ENCODE peak calls at places on chromosomes 5 and 9, in eight cellular contexts. F, W, B, N, J, I, X and S are unnamed samples.

GRCh38 chr5:122816726-122817125 is 28.7 kb upstream of the SNX24 start:
- DNase-seq in F (no peak), W (no peak), B (no peak), N (no peak), J (no peak), I (no peak), X (no peak), S (no peak)

GRCh38 chr5:26034813-26035212 is 1003.6 kb downstream of the CDH9 start:
- DNase-seq in F (no peak), W (no peak), B (no peak), N (no peak), J (no peak), I (no peak), X (no peak), S (no peak)

GRCh38 chr5:170389250-170389902 is at the start of gene KCNMB1:
- DNase-seq in F (no peak), W (no peak), B (no peak), N (peak), J (no peak), I (no peak), X (no peak), S (no peak)

GRCh38 chr5:135053278-135053677 is 19.2 kb upstream of the PITX1 start:
- DNase-seq in F (no peak), W (no peak), B (no peak), N (no peak), J (peak), I (no peak), X (no peak), S (no peak)

GRCh38 chr9:136942112-136942880 is 2.2 kb downstream of the FBXW5 start:
- DNase-seq in F (peak), W (no peak), B (no peak), N (peak), J (no peak), I (peak), X (no peak), S (no peak)

GRCh38 chr5:34436761-34437501 is 219.2 kb upstream of the RAI14 start:
- DNase-seq in F (no peak), W (no peak), B (no peak), N (no peak), J (no peak), I (no peak), X (no peak), S (no peak)

GRCh38 chr9:117485176-117485575 is 70.3 kb upstream of the ASTN2 start:
- DNase-seq in F (no peak), W (no peak), B (no peak), N (no peak), J (no peak), I (no peak), X (no peak), S (no peak)

GRCh38 chr5:34053133-34053532 is 10.1 kb upstream of the C1QTNF3 start:
- DNase-seq in F (no peak), W (no peak), B (no peak), N (no peak), J (no peak), I (no peak), X (no peak), S (no peak)

GRCh38 chr9:70601000-70601929 is 186.8 kb upstream of the KLF9 start:
- DNase-seq in F (peak), W (peak), B (no peak), N (peak), J (peak), I (peak), X (no peak), S (peak)

GRCh38 chr5:465591-466403 is 22.8 kb downstream of the EXOC3 start:
- DNase-seq in F (peak), W (no peak), B (no peak), N (peak), J (peak), I (no peak), X (no peak), S (no peak)

GRCh38 chr5:5886812-5887486 is 464.5 kb downstream of the ICE1 start:
- DNase-seq in F (no peak), W (peak), B (peak), N (no peak), J (peak), I (peak), X (peak), S (peak)

GRCh38 chr9:3525088-3525835 is 539 bp downstream of the RFX3 start:
- DNase-seq in F (no peak), W (no peak), B (peak), N (no peak), J (no peak), I (no peak), X (no peak), S (no peak)

GRCh38 chr5:159210306-159210722 is 961 bp upstream of the RNF145 start:
- DNase-seq in F (no peak), W (no peak), B (no peak), N (no peak), J (peak), I (peak), X (peak), S (no peak)

GRCh38 chr5:124468671-124469411 is 277.6 kb downstream of the ZNF608 start:
- DNase-seq in F (no peak), W (no peak), B (peak), N (no peak), J (no peak), I (no peak), X (no peak), S (no peak)

GRCh38 chr5:93724791-93725190 is 16.6 kb downstream of the POU5F2 start:
- DNase-seq in F (no peak), W (no peak), B (no peak), N (no peak), J (no peak), I (no peak), X (no peak), S (no peak)

GRCh38 chr9:38687389-38687842 is 32.5 kb downstream of the FAM240B start:
- DNase-seq in F (no peak), W (peak), B (no peak), N (peak), J (peak), I (peak), X (peak), S (no peak)

GRCh38 chr5:57276353-57276752 is 102.5 kb downstream of the GPBP1 start:
- DNase-seq in F (no peak), W (no peak), B (no peak), N (no peak), J (no peak), I (no peak), X (no peak), S (no peak)

GRCh38 chr5:30960041-30960440 is 233.4 kb upstream of the CDH6 start:
- DNase-seq in F (no peak), W (no peak), B (no peak), N (no peak), J (no peak), I (no peak), X (no peak), S (no peak)

GRCh38 chr5:114952876-114953275 is 216.8 kb downstream of the TRIM36 start:
- DNase-seq in F (no peak), W (no peak), B (no peak), N (no peak), J (no peak), I (no peak), X (no peak), S (no peak)

GRCh38 chr9:14250779-14251145 is 63.2 kb downstream of the NFIB start:
- DNase-seq in F (no peak), W (no peak), B (no peak), N (no peak), J (no peak), I (no peak), X (no peak), S (no peak)

GRCh38 chr5:76724871-76725270 is 8.9 kb downstream of the F2R start:
- DNase-seq in F (no peak), W (no peak), B (no peak), N (no peak), J (no peak), I (no peak), X (no peak), S (no peak)

GRCh38 chr5:124402144-124402581 is 344.3 kb downstream of the ZNF608 start:
- DNase-seq in F (peak), W (peak), B (no peak), N (no peak), J (peak), I (peak), X (no peak), S (peak)

GRCh38 chr9:137550958-137551655 is 572 bp upstream of the MRPL41 start:
- DNase-seq in F (peak), W (no peak), B (peak), N (no peak), J (no peak), I (no peak), X (peak), S (peak)

GRCh38 chr5:61435368-61435767 is 103.3 kb downstream of the ZSWIM6 start:
- DNase-seq in F (no peak), W (no peak), B (no peak), N (no peak), J (no peak), I (no peak), X (no peak), S (no peak)

GRCh38 chr5:148443998-148444397 is 60.2 kb downstream of the FBXO38 start:
- DNase-seq in F (no peak), W (peak), B (no peak), N (peak), J (peak), I (peak), X (peak), S (no peak)

GRCh38 chr5:149804478-149805450 is 74.7 kb downstream of the PPARGC1B start:
- DNase-seq in F (no peak), W (no peak), B (no peak), N (no peak), J (no peak), I (no peak), X (no peak), S (no peak)

GRCh38 chr9:133960568-133961129 is 31.5 kb downstream of the VAV2 start:
- DNase-seq in F (no peak), W (peak), B (no peak), N (no peak), J (no peak), I (peak), X (no peak), S (no peak)

GRCh38 chr9:133132174-133132573 is 11.1 kb upstream of the RALGDS start:
- DNase-seq in F (no peak), W (no peak), B (no peak), N (no peak), J (no peak), I (no peak), X (no peak), S (no peak)

DNA sequence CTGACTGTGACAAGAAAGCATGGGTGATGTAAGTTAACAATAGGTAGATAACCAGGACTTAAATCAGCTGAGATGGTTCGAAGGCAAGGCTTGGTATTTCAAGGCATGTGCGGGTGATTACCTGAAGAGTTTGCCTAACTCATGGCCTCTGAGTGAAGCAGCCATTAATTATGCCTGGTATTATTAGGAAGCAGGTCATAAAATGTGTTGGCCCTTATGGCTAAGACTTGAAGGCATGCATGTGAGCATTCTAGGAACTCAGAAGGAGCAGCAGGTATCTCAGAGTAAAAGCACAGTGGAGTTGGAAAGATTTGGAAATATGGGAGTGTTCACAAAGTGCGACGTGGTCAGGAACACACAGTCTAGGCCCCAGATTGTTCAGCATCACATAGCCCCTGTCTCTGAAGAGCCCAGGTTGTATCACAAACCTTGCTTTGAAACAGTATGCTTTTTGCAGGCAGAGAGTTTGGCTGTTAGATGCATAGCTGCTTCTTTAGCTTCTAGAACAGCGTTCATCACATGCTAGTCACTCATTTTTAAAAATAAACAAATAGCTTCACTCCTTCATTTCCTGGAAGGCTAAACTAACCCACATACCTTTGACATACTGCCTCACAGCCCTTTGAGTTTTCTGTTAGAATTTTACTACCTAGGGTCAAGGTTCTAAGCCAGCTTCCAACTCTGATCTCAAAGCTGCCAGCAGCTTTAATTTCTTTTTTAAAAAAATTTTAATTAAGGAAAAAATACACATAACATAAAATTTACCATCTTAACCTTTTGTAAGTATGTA is 2.1 kb downstream of the HEXB start:
- DNase-seq in F (no peak), W (no peak), B (no peak), N (no peak), J (no peak), I (no peak), X (no peak), S (no peak)
- TF ChIP-seq EP300 in F (no peak), W (no peak), B (no peak), N (no peak), J (no peak), I (no peak), X (no peak), S (no peak)

DNA sequence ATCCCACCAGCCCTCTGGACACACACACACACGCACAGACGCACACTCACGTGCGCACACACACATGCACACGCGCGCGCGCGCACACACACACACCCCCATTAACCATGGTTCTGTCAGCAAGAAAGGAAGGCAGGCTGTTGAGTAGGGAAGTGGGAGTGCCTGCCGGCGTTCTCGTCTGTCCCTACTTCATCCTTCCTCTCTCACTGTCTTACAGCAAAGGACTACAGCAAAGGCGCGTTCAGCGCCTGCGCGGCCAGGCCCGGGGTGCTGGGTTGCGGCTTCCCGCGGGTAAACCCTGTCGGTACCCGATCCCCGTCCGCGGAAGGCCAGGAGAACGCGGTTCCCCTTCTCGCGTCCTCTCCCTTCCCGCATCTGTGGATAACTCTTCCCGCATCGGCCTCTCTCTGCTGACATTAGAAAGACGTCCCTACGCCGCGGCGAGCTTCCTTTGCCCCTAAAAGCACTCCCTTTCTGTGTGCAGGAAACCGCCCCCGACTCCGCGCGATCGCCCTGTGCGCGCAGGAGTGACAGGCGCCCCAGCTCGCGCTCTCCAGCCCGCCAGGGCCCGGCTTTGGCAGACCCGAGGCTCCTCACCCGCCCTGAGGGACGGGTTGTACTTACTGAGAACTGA is 219.2 kb downstream of the AGTPBP1 start:
- DNase-seq in F (peak), W (no peak), B (peak), N (no peak), J (peak), I (peak), X (no peak), S (no peak)
- H3K27ac ChIP-seq in F (peak), W (no peak), B (no peak), N (no peak), J (no peak), I (peak), X (no peak), S (peak)

GRCh38 chr9:125462766-125463384 is 201.2 kb downstream of the GAPVD1 start:
- DNase-seq in F (no peak), W (no peak), B (no peak), N (no peak), J (no peak), I (no peak), X (no peak), S (no peak)

GRCh38 chr9:125461501-125462190 is 200.0 kb downstream of the GAPVD1 start:
- DNase-seq in F (no peak), W (no peak), B (no peak), N (no peak), J (no peak), I (no peak), X (no peak), S (no peak)

GRCh38 chr9:125460346-125460745 is 198.7 kb downstream of the GAPVD1 start:
- DNase-seq in F (no peak), W (no peak), B (no peak), N (no peak), J (no peak), I (no peak), X (no peak), S (no peak)

GRCh38 chr9:125463926-125464325 is 202.3 kb downstream of the GAPVD1 start:
- DNase-seq in F (no peak), W (no peak), B (no peak), N (no peak), J (no peak), I (no peak), X (no peak), S (no peak)

GRCh38 chr9:125460883-125461475 is 199.4 kb downstream of the GAPVD1 start:
- DNase-seq in F (no peak), W (no peak), B (no peak), N (peak), J (peak), I (no peak), X (no peak), S (no peak)
- TF ChIP-seq POLR2AphosphoS5 in F (no peak), W (no peak), B (no peak), N (no peak), J (no peak), I (no peak), X (no peak), S (peak)

DNA sequence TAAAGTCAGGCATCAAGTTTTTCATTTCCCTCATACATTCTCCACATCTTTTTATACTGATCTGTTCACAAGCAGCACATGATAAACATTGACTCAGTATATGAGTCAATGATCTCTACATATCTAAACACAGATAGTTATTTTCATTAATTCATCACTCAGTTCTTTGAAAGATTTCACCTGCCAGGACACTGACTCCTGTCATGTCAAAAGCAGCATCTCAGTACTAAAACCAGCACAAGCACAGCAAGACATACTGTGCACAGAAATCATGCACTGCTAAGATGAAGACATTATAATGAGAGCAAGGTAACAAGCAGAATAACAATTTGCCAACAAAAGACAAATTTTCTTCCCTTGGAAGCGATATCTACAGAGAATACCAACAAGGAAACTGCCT is 206.1 kb upstream of the COX7C start:
- DNase-seq in F (no peak), W (no peak), B (no peak), N (no peak), J (no peak), I (no peak), X (no peak), S (no peak)
- TF ChIP-seq EP300 in F (no peak), W (no peak), B (no peak), N (no peak), J (no peak), I (no peak), X (no peak), S (no peak)